ENCODE peak calls at places on chromosome X, in nine cellular contexts. Q is amniotic epithelial cell; E is D341Med; I is CD8-positive, alpha-beta memory T cell; N is NT2/D1; G is NCI-H1092; J is NCI-H2081; W is pulmonary artery endothelial cell; D is mucosa of gallbladder. H is an unnamed sample.

GRCh38 chrX:79270401-79270800 is 96.7 kb downstream of the ITM2A start:
- DNase-seq in I (peak), W (no peak), G (no peak), D (peak), E (no peak), J (no peak), Q (no peak), N (peak), H (no peak)

GRCh38 chrX:26783512-26784225 is 567.7 kb downstream of the MAGEB5 start:
- DNase-seq in Q (peak), E (peak), D (no peak), N (peak), J (peak), I (no peak), G (peak), W (peak), H (no peak)

GRCh38 chrX:154654372-154654771 is 993 bp upstream of the CTAG2 start:
- DNase-seq in Q (no peak), N (no peak), E (no peak), J (no peak), I (no peak), W (no peak), D (no peak), G (no peak), H (no peak)

GRCh38 chrX:3803713-3804112 is 90.3 kb upstream of the PRKX start:
- DNase-seq in I (no peak), E (no peak), N (no peak), G (no peak), W (no peak), Q (no peak), J (no peak), D (no peak), H (no peak)

GRCh38 chrX:19168609-19169008 is 46.3 kb upstream of the ADGRG2 start:
- DNase-seq in G (no peak), Q (no peak), I (no peak), W (no peak), E (no peak), N (no peak), D (no peak), J (no peak), H (no peak)

GRCh38 chrX:68735266-68735665 is 87.8 kb downstream of the STARD8 start:
- DNase-seq in E (no peak), G (no peak), N (no peak), J (no peak), D (no peak), W (no peak), Q (no peak), I (no peak), H (no peak)

GRCh38 chrX:48802813-48803261 is 970 bp downstream of the HDAC6 start:
- DNase-seq in D (no peak), J (no peak), E (no peak), G (no peak), Q (no peak), I (no peak), N (no peak), W (no peak), H (no peak)

GRCh38 chrX:68831405-68832100 is 2.7 kb downstream of the EFNB1 start:
- DNase-seq in G (no peak), J (no peak), E (no peak), N (no peak), I (no peak), D (peak), Q (peak), W (no peak), H (no peak)

GRCh38 chrX:120749141-120749846 is 119.4 kb upstream of the C1GALT1C1 start:
- DNase-seq in N (no peak), G (peak), E (no peak), J (peak), I (no peak), Q (no peak), D (no peak), W (peak), H (peak)

GRCh38 chrX:136488706-136489105 is 959 bp downstream of the BRS3 start:
- DNase-seq in Q (no peak), I (no peak), W (no peak), N (no peak), J (no peak), E (no peak), D (no peak), G (no peak), H (no peak)

GRCh38 chrX:110156167-110156754 is 153.3 kb downstream of the TMEM164 start:
- DNase-seq in J (peak), N (no peak), G (no peak), I (peak), W (no peak), Q (no peak), D (no peak), E (no peak), H (no peak)

GRCh38 chrX:129773649-129774458 is 5.9 kb upstream of the SASH3 start:
- DNase-seq in I (no peak), G (no peak), N (no peak), J (no peak), E (no peak), W (no peak), D (no peak), Q (no peak), H (no peak)

H was measured in NCI-H1436.